ENCODE peak calls at places on chromosomes 13 and 19, in eight cellular contexts. O, I, Q, C, G, Y, J and X are unnamed samples.

GRCh38 chr19:43463381-43464088 is 1.9 kb downstream of the LYPD3 start:
- DNase-seq in O (peak; percentile 88), I (peak; percentile 98), Q (peak; percentile 93), C (peak; percentile 96), G (peak; percentile 66), Y (peak; percentile 99), J (peak; percentile 87), X (peak; percentile 100)

GRCh38 chr19:35205733-35206323 is 22.7 kb downstream of the FAM187B start:
- DNase-seq in O (no peak), I (no peak), Q (no peak), C (no peak), G (no peak), Y (no peak), J (no peak), X (no peak)

GRCh38 chr19:51366999-51367564 is 894 bp upstream of the ETFB start:
- DNase-seq in O (no peak), I (peak; percentile 71), Q (no peak), C (no peak), G (no peak), Y (no peak), J (no peak), X (no peak)

GRCh38 chr19:13056052-13056660 is 46.5 kb downstream of the LYL1 start:
- DNase-seq in O (no peak), I (no peak), Q (no peak), C (no peak), G (no peak), Y (no peak), J (peak; percentile 93), X (no peak)

GRCh38 chr13:101303512-101303911 is 112.8 kb downstream of the NALCN start:
- DNase-seq in O (no peak), I (no peak), Q (no peak), C (no peak), G (no peak), Y (no peak), J (no peak), X (no peak)

GRCh38 chr19:15701757-15702589 is 25.9 kb upstream of the OR10H2 start:
- DNase-seq in O (no peak), I (no peak), Q (no peak), C (no peak), G (no peak), Y (no peak), J (no peak), X (no peak)

GRCh38 chr13:66513728-66514127 is 716.4 kb downstream of the PCDH9 start:
- DNase-seq in O (peak; percentile 51), I (no peak), Q (no peak), C (no peak), G (no peak), Y (no peak), J (peak; percentile 63), X (no peak)

GRCh38 chr19:39555883-39556282 is 15.9 kb upstream of the EID2 start:
- DNase-seq in O (no peak), I (no peak), Q (no peak), C (no peak), G (no peak), Y (no peak), J (no peak), X (no peak)

GRCh38 chr13:81382236-81382635 is 1041.3 kb upstream of the SPRY2 start:
- DNase-seq in O (no peak), I (no peak), Q (no peak), C (no peak), G (no peak), Y (no peak), J (no peak), X (no peak)

GRCh38 chr13:47426126-47426849 is 529.4 kb upstream of the HTR2A start:
- DNase-seq in O (peak; percentile 89), I (peak; percentile 46), Q (no peak), C (no peak), G (no peak), Y (no peak), J (peak; percentile 65), X (no peak)

GRCh38 chr13:84654654-84655244 is 772.5 kb upstream of the SLITRK1 start:
- DNase-seq in O (no peak), I (no peak), Q (no peak), C (no peak), G (no peak), Y (no peak), J (no peak), X (no peak)

GRCh38 chr19:1773173-1773572 is 19.9 kb downstream of the ONECUT3 start:
- DNase-seq in O (peak; percentile 76), I (no peak), Q (no peak), C (no peak), G (no peak), Y (no peak), J (no peak), X (no peak)

GRCh38 chr13:39072842-39073241 is 34.6 kb downstream of the NHLRC3 start:
- DNase-seq in O (no peak), I (no peak), Q (no peak), C (no peak), G (no peak), Y (no peak), J (no peak), X (no peak)